ENCODE peak calls at places on chromosomes 3 and 15, in five cellular contexts. One of them, this sample, is unnamed.
A peak's percentile ranks its signal among the peaks of the same experiment; 100 is the strongest.

GRCh38 chr15:33113666-33114483 is 80.6 kb downstream of the FMN1 start:
- DNase-seq in BJ: no peak
- DNase-seq in GM12864: no peak
- DNase-seq in fibroblast of villous mesenchyme: no peak
- DNase-seq in endothelial cell: no peak
- DNase-seq in this sample: no peak

GRCh38 chr3:78153973-78154372 is 1114.1 kb downstream of the ROBO2 start:
- DNase-seq in endothelial cell: no peak
- DNase-seq in BJ: no peak
- DNase-seq in fibroblast of villous mesenchyme: no peak
- DNase-seq in GM12864: no peak
- DNase-seq in this sample: no peak

GRCh38 chr3:94036909-94037507 is 8.6 kb upstream of the STX19 start:
- DNase-seq in BJ: no peak
- DNase-seq in fibroblast of villous mesenchyme: peak; percentile 44
- DNase-seq in endothelial cell: no peak
- DNase-seq in GM12864: no peak
- DNase-seq in this sample: no peak

GRCh38 chr3:16067837-16068471 is 106.5 kb upstream of the GALNT15 start:
- DNase-seq in GM12864: no peak
- DNase-seq in endothelial cell: no peak
- DNase-seq in BJ: peak; percentile 96
- DNase-seq in fibroblast of villous mesenchyme: peak; percentile 81
- DNase-seq in this sample: no peak

GRCh38 chr15:72289597-72290325 is 17.4 kb upstream of the PARP6 start:
- DNase-seq in GM12864: no peak
- DNase-seq in BJ: no peak
- DNase-seq in endothelial cell: no peak
- DNase-seq in fibroblast of villous mesenchyme: no peak
- DNase-seq in this sample: no peak

GRCh38 chr3:33441322-33441976 is 1.2 kb upstream of the UBP1 start:
- DNase-seq in endothelial cell: no peak
- DNase-seq in fibroblast of villous mesenchyme: no peak
- DNase-seq in GM12864: no peak
- DNase-seq in BJ: no peak
- DNase-seq in this sample: no peak

GRCh38 chr3:169992156-169992555 is 25.5 kb downstream of the SEC62 start:
- DNase-seq in endothelial cell: no peak
- DNase-seq in fibroblast of villous mesenchyme: no peak
- DNase-seq in GM12864: no peak
- DNase-seq in BJ: no peak
- DNase-seq in this sample: no peak

GRCh38 chr3:16319307-16319706 is 54.3 kb downstream of the OXNAD1 start:
- DNase-seq in endothelial cell: peak; percentile 25
- DNase-seq in BJ: no peak
- DNase-seq in fibroblast of villous mesenchyme: no peak
- DNase-seq in GM12864: peak; percentile 21
- DNase-seq in this sample: no peak

GRCh38 chr15:69807752-69808151 is 290.0 kb downstream of the TLE3 start:
- DNase-seq in GM12864: no peak
- DNase-seq in fibroblast of villous mesenchyme: peak; percentile 67
- DNase-seq in BJ: no peak
- DNase-seq in endothelial cell: no peak
- DNase-seq in this sample: no peak

GRCh38 chr15:100114100-100114499 is 227.7 kb downstream of the ADAMTS17 start:
- DNase-seq in endothelial cell: no peak
- DNase-seq in GM12864: no peak
- DNase-seq in fibroblast of villous mesenchyme: peak; percentile 87
- DNase-seq in BJ: no peak
- DNase-seq in this sample: no peak

GRCh38 chr3:14411988-14412387 is 9.6 kb downstream of the SLC6A6 start:
- DNase-seq in GM12864: no peak
- DNase-seq in BJ: no peak
- DNase-seq in endothelial cell: no peak
- DNase-seq in fibroblast of villous mesenchyme: no peak
- DNase-seq in this sample: no peak
- TF ChIP-seq CTCF in GM12864: no peak
- TF ChIP-seq CTCF in BJ: peak; percentile 20
- TF ChIP-seq CTCF in endothelial cell: no peak
- TF ChIP-seq CTCF in fibroblast of villous mesenchyme: peak; percentile 31
- TF ChIP-seq CTCF in this sample: peak; percentile 37

GRCh38 chr15:29139540-29140459 is 129.8 kb downstream of the NSMCE3 start:
- DNase-seq in endothelial cell: peak; percentile 88
- DNase-seq in BJ: no peak
- DNase-seq in fibroblast of villous mesenchyme: peak; percentile 27
- DNase-seq in GM12864: no peak
- DNase-seq in this sample: no peak
- TF ChIP-seq CTCF in endothelial cell: peak; percentile 79
- TF ChIP-seq CTCF in BJ: peak; percentile 95
- TF ChIP-seq CTCF in fibroblast of villous mesenchyme: peak; percentile 87
- TF ChIP-seq CTCF in GM12864: peak; percentile 96
- TF ChIP-seq CTCF in this sample: peak; percentile 88

DNA sequence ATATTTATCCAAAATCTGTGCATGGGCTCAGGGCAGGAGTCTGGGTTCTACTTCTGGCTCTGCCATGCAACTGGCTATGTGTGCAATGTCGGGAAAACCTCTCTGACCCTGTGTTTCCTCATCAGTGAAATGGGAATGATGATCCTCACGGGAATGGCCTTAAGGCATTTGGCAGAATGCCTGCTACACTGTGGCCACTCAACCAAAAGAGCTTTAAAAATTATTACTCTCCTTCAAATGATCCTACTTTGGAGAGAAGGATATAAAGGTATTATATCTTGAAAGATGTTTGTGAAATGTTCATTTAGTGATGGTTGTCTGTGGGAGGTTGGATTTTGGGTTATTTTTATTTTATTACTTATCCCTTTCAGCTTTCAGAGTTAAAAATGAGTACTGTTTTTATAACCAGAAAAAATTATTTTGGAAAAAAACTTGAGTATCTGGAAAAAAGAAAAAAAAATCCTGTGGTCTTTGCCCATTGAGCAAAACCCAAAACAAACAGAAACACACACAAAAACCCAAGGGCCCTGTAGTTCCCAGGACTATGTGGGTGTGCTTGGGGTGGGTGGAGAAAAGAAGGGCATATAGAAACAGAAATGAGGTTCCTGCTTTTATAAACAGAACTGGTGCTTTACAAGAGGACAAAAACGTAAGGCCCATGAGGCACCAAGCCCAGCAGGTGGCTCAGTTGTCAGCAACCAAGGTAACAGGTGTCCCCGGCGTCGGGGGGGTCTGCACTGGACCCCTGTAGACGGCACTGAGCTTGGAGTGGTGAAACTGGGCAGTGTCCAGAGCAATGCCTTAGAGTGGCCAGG is 22.0 kb downstream of the RGMA start:
- DNase-seq in endothelial cell: no peak
- DNase-seq in GM12864: no peak
- DNase-seq in fibroblast of villous mesenchyme: no peak
- DNase-seq in BJ: no peak
- DNase-seq in this sample: no peak
- TF ChIP-seq CTCF in endothelial cell: no peak
- TF ChIP-seq CTCF in GM12864: no peak
- TF ChIP-seq CTCF in fibroblast of villous mesenchyme: no peak
- TF ChIP-seq CTCF in BJ: no peak
- TF ChIP-seq CTCF in this sample: no peak

DNA sequence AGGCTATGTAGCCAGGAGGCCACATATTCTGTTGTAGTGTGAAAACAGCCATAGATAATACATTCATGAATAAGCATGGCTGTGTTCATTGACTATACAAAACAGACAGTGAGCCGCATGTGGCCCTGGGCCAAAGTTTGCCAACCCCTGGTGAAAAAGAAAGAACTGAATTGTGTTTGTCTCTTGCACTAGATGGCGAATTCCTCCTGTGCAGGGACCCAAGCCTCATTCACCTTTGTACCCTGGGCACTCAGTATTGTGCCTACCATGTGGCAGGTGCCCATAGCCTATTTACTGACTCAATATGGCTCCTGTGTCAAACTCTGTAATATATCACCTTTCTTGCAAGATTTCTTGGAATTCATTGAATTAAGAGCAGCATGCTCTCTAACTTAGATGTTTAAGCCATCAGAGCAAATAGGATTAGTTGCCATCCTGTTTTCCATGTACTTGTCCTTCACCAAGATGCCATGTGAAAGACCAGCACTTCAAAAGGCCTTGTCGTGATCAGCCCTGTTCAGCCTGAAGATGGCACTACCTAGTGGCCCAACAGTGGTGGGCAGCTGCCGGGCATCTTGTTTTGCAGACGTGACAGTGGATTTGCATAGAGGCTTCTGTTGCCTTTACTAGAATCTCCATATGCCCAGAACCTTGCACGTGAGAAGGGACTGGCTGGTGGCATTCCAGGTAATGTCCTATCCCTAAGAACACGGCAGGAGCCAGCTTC is 50.9 kb upstream of the CMTM7 start:
- DNase-seq in BJ: no peak
- DNase-seq in fibroblast of villous mesenchyme: no peak
- DNase-seq in endothelial cell: no peak
- DNase-seq in GM12864: no peak
- DNase-seq in this sample: no peak
- TF ChIP-seq CTCF in BJ: peak; percentile 12
- TF ChIP-seq CTCF in fibroblast of villous mesenchyme: no peak
- TF ChIP-seq CTCF in endothelial cell: no peak
- TF ChIP-seq CTCF in GM12864: no peak
- TF ChIP-seq CTCF in this sample: peak; percentile 48

GRCh38 chr15:79400650-79401049 is 31.5 kb upstream of the MINAR1 start:
- DNase-seq in fibroblast of villous mesenchyme: no peak
- DNase-seq in BJ: no peak
- DNase-seq in endothelial cell: no peak
- DNase-seq in GM12864: no peak
- DNase-seq in this sample: no peak

GRCh38 chr15:79399591-79399990 is 32.5 kb upstream of the MINAR1 start:
- DNase-seq in GM12864: no peak
- DNase-seq in BJ: no peak
- DNase-seq in fibroblast of villous mesenchyme: no peak
- DNase-seq in endothelial cell: no peak
- DNase-seq in this sample: no peak

GRCh38 chr15:79403501-79403900 is 28.6 kb upstream of the MINAR1 start:
- DNase-seq in BJ: no peak
- DNase-seq in fibroblast of villous mesenchyme: no peak
- DNase-seq in endothelial cell: no peak
- DNase-seq in GM12864: no peak
- DNase-seq in this sample: no peak

GRCh38 chr15:79401301-79401700 is 30.8 kb upstream of the MINAR1 start:
- DNase-seq in BJ: no peak
- DNase-seq in endothelial cell: no peak
- DNase-seq in GM12864: no peak
- DNase-seq in fibroblast of villous mesenchyme: no peak
- DNase-seq in this sample: no peak

DNA sequence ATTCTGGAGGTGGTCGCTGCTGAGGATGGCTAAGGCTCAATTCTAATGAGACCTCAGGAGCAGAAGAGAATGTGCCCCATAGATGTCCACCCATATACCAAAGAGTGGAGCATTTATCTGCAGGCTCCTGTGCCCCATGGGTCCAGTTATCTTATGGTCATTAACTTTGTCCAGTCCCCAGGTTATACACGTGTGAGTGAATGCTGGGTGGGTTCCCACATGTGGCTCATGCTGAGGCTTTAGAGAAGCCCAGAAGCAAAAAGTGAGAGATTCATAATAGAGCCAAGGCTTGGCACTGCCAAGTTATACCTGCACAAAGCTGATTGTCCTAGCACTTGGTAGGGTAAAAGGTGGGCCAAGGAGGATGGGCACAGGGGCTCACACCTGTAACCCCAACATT is 30.0 kb upstream of the MINAR1 start:
- DNase-seq in endothelial cell: no peak
- DNase-seq in fibroblast of villous mesenchyme: no peak
- DNase-seq in BJ: no peak
- DNase-seq in GM12864: no peak
- DNase-seq in this sample: no peak
- TF ChIP-seq CTCF in endothelial cell: no peak
- TF ChIP-seq CTCF in fibroblast of villous mesenchyme: no peak
- TF ChIP-seq CTCF in BJ: no peak
- TF ChIP-seq CTCF in GM12864: no peak
- TF ChIP-seq CTCF in this sample: no peak

DNA sequence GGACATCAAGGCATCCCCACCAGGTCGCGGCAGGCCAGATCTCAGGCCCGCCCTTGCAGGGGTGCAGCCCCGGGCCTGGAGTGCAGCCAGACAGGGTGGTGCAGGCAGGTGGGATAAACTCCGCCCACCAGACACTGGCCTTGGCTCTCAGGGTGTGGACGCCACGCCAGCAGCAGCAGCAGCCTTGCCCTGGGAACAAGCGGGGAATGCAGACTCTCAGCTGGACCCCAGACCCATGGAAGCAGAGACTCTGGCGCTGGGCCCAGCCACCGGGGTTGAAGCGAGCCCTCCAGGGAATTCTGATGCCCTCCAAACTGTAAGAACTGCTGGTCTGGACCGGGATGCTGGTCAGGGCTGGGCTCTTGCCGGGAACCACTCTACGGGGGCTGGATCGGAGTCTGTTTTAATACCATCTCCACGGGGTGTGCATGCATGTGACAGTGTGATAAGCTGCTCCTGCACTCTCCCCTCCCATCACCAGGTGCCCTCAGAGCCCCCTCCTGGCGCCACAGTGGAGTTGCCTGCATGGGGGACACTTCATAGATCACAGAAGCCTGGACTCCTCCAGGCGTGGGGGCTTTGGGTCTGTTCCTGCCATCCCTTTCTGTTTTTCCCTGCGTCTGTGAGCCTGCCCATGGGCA is 142.7 kb downstream of the NSMCE3 start:
- DNase-seq in fibroblast of villous mesenchyme: no peak
- DNase-seq in GM12864: no peak
- DNase-seq in endothelial cell: peak; percentile 30
- DNase-seq in BJ: no peak
- DNase-seq in this sample: no peak
- TF ChIP-seq CTCF in fibroblast of villous mesenchyme: no peak
- TF ChIP-seq CTCF in GM12864: peak; percentile 14
- TF ChIP-seq CTCF in endothelial cell: no peak
- TF ChIP-seq CTCF in BJ: no peak
- TF ChIP-seq CTCF in this sample: peak; percentile 17

This sample was measured in epithelial cell of proximal tubule.